ENCODE peak calls at places on chromosomes 11 and 22, in six cellular contexts. Q is smooth muscle cell of the brain vasculature, B is adrenal gland, W is AG04450, L is pancreas, E is A549. O is an unnamed sample.

GRCh38 chr11:60916669-60917206 is 2.8 kb downstream of the TMEM109 start:
- DNase-seq in B (no peak), Q (no peak), L (no peak), E (no peak), W (no peak), O (no peak)

GRCh38 chr22:36757608-36758220 is 18.2 kb downstream of the IFT27 start:
- DNase-seq in Q (peak), L (peak), B (peak), E (peak), W (peak), O (no peak)

GRCh38 chr11:111236355-111236754 is 9.2 kb upstream of the POU2AF2 start:
- DNase-seq in Q (no peak), B (no peak), L (no peak), W (no peak), E (no peak), O (no peak)

GRCh38 chr11:16191212-16191851 is 165.0 kb downstream of the SOX6 start:
- DNase-seq in Q (no peak), L (no peak), E (no peak), B (no peak), W (no peak), O (no peak)

GRCh38 chr11:67503119-67504022 is 1.8 kb downstream of the PITPNM1 start:
- DNase-seq in E (no peak), B (no peak), L (no peak), W (no peak), Q (no peak), O (no peak)

GRCh38 chr22:36258750-36259619 is 6.1 kb downstream of the APOL1 start:
- DNase-seq in Q (no peak), E (no peak), W (no peak), B (no peak), L (no peak), O (no peak)

GRCh38 chr22:44107341-44107740 is 73.4 kb upstream of the PARVG start:
- DNase-seq in L (no peak), Q (no peak), B (no peak), E (no peak), W (no peak), O (no peak)

GRCh38 chr11:64000740-64001514 is 14.7 kb downstream of the OTUB1 start:
- DNase-seq in Q (no peak), E (no peak), L (no peak), W (no peak), B (no peak), O (no peak)

GRCh38 chr11:82686211-82686610 is 47.5 kb downstream of the FAM181B start:
- DNase-seq in B (no peak), E (no peak), Q (no peak), L (no peak), W (no peak), O (no peak)

GRCh38 chr22:37639070-37639760 is at the start of gene SH3BP1:
- DNase-seq in E (no peak), B (peak), L (peak), Q (no peak), W (no peak), O (no peak)

GRCh38 chr11:699116-699508 is 3.5 kb downstream of the TMEM80 start:
- DNase-seq in L (no peak), B (no peak), W (no peak), E (no peak), Q (no peak), O (no peak)

GRCh38 chr11:134527382-134528243 is 115.6 kb upstream of the B3GAT1 start:
- DNase-seq in W (no peak), Q (no peak), B (no peak), L (no peak), E (no peak), O (no peak)

GRCh38 chr11:65606876-65607613 is 7.0 kb downstream of the MAP3K11 start:
- DNase-seq in W (peak), B (peak), L (peak), E (peak), Q (peak), O (peak)

GRCh38 chr11:9717040-9717357 is 53.1 kb downstream of the SWAP70 start:
- DNase-seq in W (no peak), E (no peak), Q (no peak), B (no peak), L (no peak), O (no peak)

GRCh38 chr22:40484906-40485660 is 114.7 kb downstream of the SGSM3 start:
- DNase-seq in L (no peak), B (no peak), Q (no peak), W (no peak), E (no peak), O (no peak)

GRCh38 chr11:12376259-12376971 is 956 bp upstream of the PARVA start:
- DNase-seq in Q (no peak), W (peak), E (no peak), L (peak), B (peak), O (peak)

GRCh38 chr11:58494096-58494495 is 13.8 kb downstream of the OR5B21 start:
- DNase-seq in W (no peak), E (no peak), B (no peak), L (no peak), Q (no peak), O (no peak)

GRCh38 chr11:64319421-64319761 is 1.5 kb downstream of the PRDX5 start:
- DNase-seq in E (no peak), B (peak), W (no peak), L (peak), Q (no peak), O (no peak)

GRCh38 chr11:942853-943252 is 17.2 kb downstream of the AP2A2 start:
- DNase-seq in B (peak), W (no peak), E (no peak), Q (no peak), L (no peak), O (no peak)

GRCh38 chr22:24402460-24403192 is 24.8 kb upstream of the ADORA2A start:
- DNase-seq in W (peak), E (peak), L (peak), Q (peak), B (peak), O (peak)

GRCh38 chr11:131474947-131475346 is 104.5 kb downstream of the NTM start:
- DNase-seq in L (no peak), Q (no peak), B (no peak), E (no peak), W (no peak), O (no peak)

GRCh38 chr22:30947821-30948454 is 20.6 kb downstream of the MORC2 start:
- DNase-seq in Q (peak), B (no peak), L (no peak), W (peak), E (no peak), O (no peak)

GRCh38 chr11:101960231-101960630 is 43.9 kb upstream of the ANGPTL5 start:
- DNase-seq in B (no peak), W (no peak), E (no peak), Q (no peak), L (no peak), O (no peak)

GRCh38 chr22:45105281-45105700 is 58.4 kb upstream of the NUP50 start:
- DNase-seq in W (peak), E (no peak), L (no peak), B (no peak), Q (no peak), O (no peak)

GRCh38 chr11:72072348-72072747 is 8.0 kb downstream of the NUMA1 start:
- DNase-seq in L (no peak), B (peak), Q (no peak), W (peak), E (no peak), O (peak)

GRCh38 chr22:33544707-33545106 is 375.6 kb downstream of the LARGE1 start:
- DNase-seq in E (no peak), W (no peak), B (no peak), L (no peak), Q (no peak), O (peak)

GRCh38 chr11:58575377-58576020 is at the start of gene LPXN:
- DNase-seq in W (no peak), L (no peak), E (no peak), Q (no peak), B (peak), O (no peak)

GRCh38 chr22:19626666-19627065 is 87.6 kb upstream of the SEPTIN5 start:
- DNase-seq in L (no peak), E (no peak), Q (no peak), B (no peak), W (no peak), O (no peak)

GRCh38 chr11:1473786-1474185 is 12.8 kb downstream of the MOB2 start:
- DNase-seq in Q (no peak), W (no peak), L (no peak), B (no peak), E (no peak), O (no peak)

GRCh38 chr11:67056640-67057409 is at the start of gene RHOD:
- DNase-seq in E (no peak), B (no peak), W (no peak), Q (no peak), L (peak), O (no peak)

GRCh38 chr11:28938091-28938490 is 829.9 kb downstream of the METTL15 start:
- DNase-seq in W (no peak), Q (no peak), B (no peak), E (no peak), L (no peak), O (no peak)

GRCh38 chr11:111460752-111461305 is 51.4 kb downstream of the BTG4 start:
- DNase-seq in E (no peak), Q (no peak), L (no peak), W (no peak), B (no peak), O (no peak)

GRCh38 chr11:120294096-120294495 is 31.0 kb upstream of the TLCD5 start:
- DNase-seq in Q (no peak), B (no peak), E (no peak), L (no peak), W (no peak), O (no peak)

GRCh38 chr11:327581-327923 is 6.9 kb upstream of the IFITM3 start:
- DNase-seq in E (no peak), L (no peak), W (no peak), B (no peak), Q (no peak), O (no peak)

GRCh38 chr11:44775366-44776356 is 48.9 kb downstream of the TSPAN18 start:
- DNase-seq in Q (no peak), B (peak), W (no peak), L (peak), E (peak), O (no peak)

GRCh38 chr22:27252282-27253049 is 549.1 kb downstream of the MN1 start:
- DNase-seq in E (peak), Q (no peak), L (peak), B (peak), W (peak), O (peak)

GRCh38 chr11:42521994-42522393 is 789.8 kb upstream of the API5 start:
- DNase-seq in Q (no peak), B (no peak), E (no peak), L (no peak), W (no peak), O (no peak)

GRCh38 chr11:117010808-117011540 is 87.3 kb downstream of the SIK3 start:
- DNase-seq in W (peak), Q (peak), L (no peak), E (peak), B (no peak), O (peak)

GRCh38 chr11:19800162-19800561 is 87.5 kb downstream of the NAV2 start:
- DNase-seq in B (no peak), L (no peak), E (no peak), Q (no peak), W (no peak), O (no peak)